ENCODE peak calls at places on chromosome 11, in seven cellular contexts. N is brain microvascular endothelial cell, A is lower leg skin, E is thyroid gland, M is progenitor cell of endocrine pancreas, L is Calu3, G is OCI-LY7. X is an unnamed sample.

GRCh38 chr11:121048464-121049233 is 24.7 kb downstream of the TBCEL start:
- DNase-seq in N (no peak), A (no peak), E (no peak), M (no peak), G (no peak), L (no peak), X (no peak)

GRCh38 chr11:61680622-61681191 is 516 bp downstream of the DAGLA start:
- DNase-seq in M (no peak), A (no peak), N (no peak), G (no peak), E (no peak), L (peak), X (no peak)

GRCh38 chr11:86726118-86726748 is 53.8 kb upstream of the ME3 start:
- DNase-seq in L (no peak), N (no peak), A (no peak), G (no peak), E (no peak), M (no peak), X (no peak)

GRCh38 chr11:62909107-62909894 is 11.9 kb downstream of the CHRM1 start:
- DNase-seq in G (peak), A (peak), N (peak), L (peak), E (peak), M (peak), X (peak)

GRCh38 chr11:45653277-45653676 is 12.1 kb downstream of the CHST1 start:
- DNase-seq in M (no peak), N (no peak), G (no peak), L (no peak), E (no peak), A (no peak), X (no peak)

GRCh38 chr11:102396708-102397563 is 49.9 kb downstream of the BIRC2 start:
- DNase-seq in M (no peak), L (no peak), A (no peak), E (no peak), N (no peak), G (no peak), X (no peak)

GRCh38 chr11:60625262-60625661 is 74.2 kb upstream of the MS4A8 start:
- DNase-seq in M (no peak), N (peak), E (no peak), G (peak), L (peak), A (no peak), X (no peak)

GRCh38 chr11:119397740-119398139 is 16.2 kb upstream of the USP2 start:
- DNase-seq in A (no peak), E (no peak), G (no peak), N (no peak), M (no peak), L (no peak), X (no peak)

GRCh38 chr11:88300888-88301477 is 36.6 kb downstream of the CTSC start:
- DNase-seq in L (no peak), A (no peak), N (no peak), M (no peak), G (no peak), E (peak), X (no peak)

GRCh38 chr11:19419021-19419750 is 178.4 kb upstream of the E2F8 start:
- DNase-seq in A (no peak), M (no peak), G (no peak), N (peak), E (peak), L (no peak), X (peak)

GRCh38 chr11:119337581-119338317 is 2.9 kb downstream of the C1QTNF5 start:
- DNase-seq in N (no peak), G (no peak), M (no peak), E (no peak), L (no peak), A (no peak), X (peak)

GRCh38 chr11:44797886-44798683 is 71.3 kb downstream of the TSPAN18 start:
- DNase-seq in N (no peak), L (no peak), E (no peak), G (no peak), A (no peak), M (no peak), X (no peak)

GRCh38 chr11:128694618-128695481 is 978 bp downstream of the FLI1 start:
- DNase-seq in L (no peak), N (no peak), M (no peak), A (no peak), E (no peak), G (peak), X (no peak)

GRCh38 chr11:134394311-134394710 is 17.7 kb downstream of the B3GAT1 start:
- DNase-seq in E (no peak), G (no peak), A (no peak), N (no peak), L (no peak), M (no peak), X (no peak)

GRCh38 chr11:130763087-130763980 is 152.9 kb downstream of the SNX19 start:
- DNase-seq in E (no peak), M (no peak), G (no peak), A (no peak), N (no peak), L (no peak), X (no peak)

GRCh38 chr11:8671242-8671641 is 11.2 kb downstream of the TRIM66 start:
- DNase-seq in N (peak), A (peak), M (no peak), G (no peak), L (no peak), E (peak), X (peak)

GRCh38 chr11:61647529-61647928 is 32.7 kb upstream of the DAGLA start:
- DNase-seq in A (no peak), N (no peak), L (no peak), E (no peak), M (no peak), G (no peak), X (no peak)

GRCh38 chr11:97364047-97364446 is 974.2 kb downstream of the JRKL start:
- DNase-seq in G (no peak), E (no peak), N (no peak), A (no peak), M (no peak), L (no peak), X (no peak)

GRCh38 chr11:101715281-101715680 is 131.5 kb upstream of the TRPC6 start:
- DNase-seq in M (no peak), A (no peak), L (no peak), G (no peak), E (no peak), N (no peak), X (no peak)

GRCh38 chr11:85748455-85748891 is 62.5 kb downstream of the SYTL2 start:
- DNase-seq in G (no peak), E (no peak), A (no peak), N (no peak), L (no peak), M (no peak), X (no peak)

GRCh38 chr11:12826441-12826840 is 152.2 kb downstream of the TEAD1 start:
- DNase-seq in G (no peak), N (no peak), A (no peak), L (no peak), E (no peak), M (no peak), X (no peak)

GRCh38 chr11:134261626-134262488 is 8.5 kb downstream of the ACAD8 start:
- DNase-seq in L (peak), G (peak), N (no peak), A (no peak), M (no peak), E (no peak), X (no peak)

GRCh38 chr11:11973361-11973800 is 35.0 kb downstream of the DKK3 start:
- DNase-seq in N (no peak), A (peak), G (no peak), E (peak), L (no peak), M (no peak), X (no peak)

GRCh38 chr11:110991621-110992355 is 253.7 kb upstream of the POU2AF2 start:
- DNase-seq in G (no peak), E (peak), M (no peak), L (no peak), N (no peak), A (peak), X (no peak)

GRCh38 chr11:44626645-44627044 is 61.2 kb downstream of the CD82 start:
- DNase-seq in L (no peak), M (no peak), N (no peak), E (no peak), A (no peak), G (no peak), X (no peak)

GRCh38 chr11:77617892-77618291 is 19.7 kb downstream of the CLNS1A start:
- DNase-seq in G (no peak), N (no peak), A (no peak), E (no peak), M (no peak), L (no peak), X (no peak)

GRCh38 chr11:27058456-27058855 is 17.8 kb downstream of the BBOX1 start:
- DNase-seq in L (no peak), A (no peak), N (no peak), E (no peak), G (no peak), M (no peak), X (no peak)

DNA sequence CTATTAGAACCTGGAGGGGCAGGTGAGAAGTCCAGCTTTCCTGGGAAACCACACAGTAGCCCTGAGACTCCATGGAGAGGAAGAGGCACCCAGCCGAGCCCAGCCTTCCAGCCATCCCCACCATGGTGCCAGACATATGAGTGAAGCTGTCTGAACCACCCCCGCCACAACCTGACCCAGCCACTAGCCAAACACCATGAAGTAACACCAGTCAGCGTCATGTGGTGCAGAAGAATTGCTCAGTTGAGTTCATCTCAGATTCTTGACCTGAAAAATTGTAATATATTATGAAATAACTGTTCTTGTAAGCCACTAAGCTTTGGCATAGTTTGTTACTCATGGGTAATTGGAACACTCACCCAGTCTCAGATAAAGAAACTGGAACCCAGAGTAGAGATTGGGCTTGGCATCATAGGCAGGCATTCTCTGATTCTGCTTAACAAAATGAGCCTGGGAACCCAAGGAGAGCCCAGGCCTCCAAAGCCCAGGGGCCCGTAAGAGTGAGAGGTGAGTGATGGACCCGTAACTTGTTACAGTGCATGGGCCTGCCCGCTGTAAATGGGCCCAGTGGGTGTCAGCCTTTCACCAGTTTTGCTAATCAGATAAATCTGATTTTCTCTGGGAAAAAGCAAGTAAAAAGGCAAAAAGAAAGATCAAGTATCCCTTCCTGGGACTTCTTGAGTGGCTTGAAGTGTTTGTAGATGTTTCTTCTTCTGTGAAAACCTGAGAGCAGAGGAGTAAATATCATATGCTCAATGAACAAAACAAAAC is 305.5 kb downstream of the DDX10 start:
- DNase-seq in G (no peak), L (no peak), A (no peak), N (no peak), M (no peak), E (no peak), X (no peak)
- TF ChIP-seq CTCF in G (peak), L (no peak), A (no peak), N (peak), M (no peak), E (no peak), X (no peak)

GRCh38 chr11:20669833-20670684 is 673 bp downstream of the NELL1 start:
- DNase-seq in E (no peak), N (no peak), A (no peak), G (no peak), M (no peak), L (no peak), X (no peak)

GRCh38 chr11:20670932-20671403 is 1.6 kb downstream of the NELL1 start:
- DNase-seq in L (no peak), N (no peak), E (no peak), G (no peak), A (no peak), M (no peak), X (no peak)

GRCh38 chr11:20671856-20672546 is 2.6 kb downstream of the NELL1 start:
- DNase-seq in A (no peak), L (no peak), G (no peak), E (no peak), N (no peak), M (no peak), X (no peak)

GRCh38 chr11:20668844-20669832 is at the start of gene NELL1:
- DNase-seq in A (no peak), G (no peak), E (no peak), N (no peak), L (no peak), M (no peak), X (no peak)

GRCh38 chr11:20672575-20672974 is 3.2 kb downstream of the NELL1 start:
- DNase-seq in M (no peak), L (peak), N (no peak), G (peak), E (no peak), A (no peak), X (no peak)
- TF ChIP-seq CTCF in M (peak), L (no peak), N (peak), G (peak), E (peak), A (no peak), X (peak)

DNA sequence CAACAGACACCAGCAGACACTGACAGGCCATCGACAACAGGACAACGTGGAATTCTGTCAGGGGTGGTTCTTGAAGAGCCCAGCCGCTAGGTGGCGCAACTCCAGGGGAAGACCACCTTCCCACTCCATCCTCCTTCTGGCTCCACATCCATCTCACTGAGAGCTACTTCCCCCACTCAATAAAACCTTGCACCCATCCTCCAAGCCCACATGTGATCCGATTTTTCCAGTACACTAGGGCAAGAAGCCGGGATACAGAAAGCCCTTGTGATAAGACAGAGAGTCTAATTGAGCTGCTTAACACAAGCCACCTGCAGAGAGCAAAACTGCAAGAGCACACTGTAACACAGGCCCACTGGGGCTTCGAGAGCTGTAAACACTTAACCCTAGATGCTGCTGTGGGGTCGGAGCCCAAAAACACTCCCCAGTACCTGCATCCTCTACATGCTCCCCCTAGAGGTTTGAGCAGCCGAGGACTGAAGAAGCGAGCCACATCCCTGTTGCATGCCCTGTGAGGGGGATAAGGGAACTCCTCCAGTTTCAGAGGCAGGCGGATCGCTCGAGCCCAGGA is 11.5 kb upstream of the RAB39A start:
- DNase-seq in A (no peak), L (peak), G (peak), E (no peak), N (no peak), M (peak), X (no peak)
- TF ChIP-seq CTCF in A (no peak), L (peak), G (peak), E (no peak), N (peak), M (peak), X (peak)

DNA sequence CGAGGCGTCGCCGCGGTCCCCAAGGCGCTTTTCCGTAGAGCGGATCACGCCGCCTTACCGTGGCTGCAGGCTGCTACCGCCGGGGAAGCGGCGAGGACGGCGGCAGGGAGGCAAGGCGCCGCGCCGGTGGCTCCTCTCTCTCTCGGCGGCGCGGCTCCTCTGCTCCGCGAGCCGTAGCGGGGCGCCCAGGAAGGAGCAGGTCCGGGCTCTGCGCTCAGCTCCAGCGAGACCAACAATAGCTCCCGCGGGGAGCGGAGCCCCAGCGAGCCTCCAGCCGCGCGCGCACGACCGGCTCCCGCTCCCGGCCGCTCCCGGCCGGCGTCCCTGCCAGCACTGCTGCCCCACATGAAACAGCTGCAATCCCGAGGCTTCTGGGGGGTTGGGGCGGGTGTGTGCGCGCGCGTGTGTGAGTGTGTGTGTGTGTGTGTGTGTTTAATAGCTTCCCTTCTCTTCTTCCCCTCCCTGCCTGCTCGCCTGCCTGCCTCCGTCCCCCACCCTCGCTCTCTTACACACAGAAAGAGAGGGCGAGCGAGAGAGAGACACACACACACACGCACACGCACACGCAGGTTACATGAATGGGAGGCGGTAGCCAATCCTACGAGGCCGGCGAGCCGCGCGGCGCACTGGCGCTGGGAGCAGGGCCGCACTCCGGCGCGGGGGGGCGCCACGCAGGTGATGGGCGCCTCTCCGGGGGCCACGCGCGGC is at the start of gene TENM4:
- DNase-seq in A (no peak), M (peak), L (no peak), G (no peak), N (no peak), E (peak), X (peak)
- TF ChIP-seq CTCF in A (no peak), M (peak), L (no peak), G (no peak), N (peak), E (no peak), X (no peak)

DNA sequence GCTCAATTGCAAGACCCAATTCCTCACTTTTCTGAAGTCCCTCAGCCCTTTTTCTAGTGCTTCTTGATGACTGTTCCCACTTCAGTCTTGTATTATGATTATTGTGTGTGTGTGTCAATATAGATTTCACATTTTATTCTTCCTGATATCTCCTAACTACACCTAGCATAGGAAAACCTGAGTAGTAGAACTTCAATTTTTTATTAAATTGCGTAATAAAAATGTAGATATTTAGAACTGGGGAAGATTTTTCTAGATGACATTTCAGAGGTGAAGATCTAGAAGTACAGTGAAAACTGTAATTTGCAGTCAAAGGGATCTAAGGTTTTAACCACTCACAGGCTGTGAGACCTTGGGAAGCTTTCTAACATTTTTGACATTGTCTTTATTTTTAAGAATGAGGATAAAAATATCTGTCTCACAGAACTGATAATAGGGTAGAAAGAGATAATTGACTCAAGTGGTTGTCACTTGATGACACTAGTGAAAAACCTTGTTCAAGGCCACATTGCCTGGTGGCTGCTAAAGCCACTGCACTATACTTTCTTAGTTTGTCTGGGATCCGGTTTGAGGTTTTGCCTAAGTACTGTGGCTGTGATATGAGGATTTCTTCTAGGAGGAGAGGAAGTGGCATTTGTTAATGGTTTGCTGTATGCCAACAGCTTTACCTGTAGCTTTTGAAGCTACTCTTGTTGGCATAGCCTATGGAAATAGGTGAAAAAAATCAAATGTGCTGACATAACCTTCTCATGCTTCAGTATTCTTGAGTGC is 32.2 kb upstream of the SESN3 start:
- DNase-seq in M (no peak), E (no peak), N (no peak), A (no peak), L (no peak), G (no peak), X (no peak)
- TF ChIP-seq CTCF in M (no peak), E (peak), N (no peak), A (no peak), L (no peak), G (no peak), X (no peak)

GRCh38 chr11:31722754-31723153 is 88.4 kb downstream of the PAX6 start:
- DNase-seq in L (no peak), N (no peak), E (no peak), G (no peak), M (no peak), A (no peak), X (no peak)
- TF ChIP-seq CTCF in L (no peak), N (no peak), E (no peak), G (no peak), M (no peak), A (no peak), X (no peak)